ENCODE peak calls at places on chromosomes 2 and 18, in six cellular contexts. G, H, Q, A, R and X are unnamed samples.

GRCh38 chr2:236889791-236890704 is 195.6 kb upstream of the COPS8 start:
- DNase-seq in G (no peak), Q (no peak), R (no peak), H (no peak), A (no peak), X (no peak)

GRCh38 chr18:22765889-22766288 is 167.2 kb upstream of the RBBP8 start:
- DNase-seq in H (no peak), R (no peak), Q (no peak), G (peak; percentile 19), A (no peak), X (no peak)

GRCh38 chr2:181231151-181231550 is 226.0 kb upstream of the ITGA4 start:
- DNase-seq in G (no peak), H (no peak), A (peak; percentile 2), Q (no peak), R (no peak), X (no peak)

GRCh38 chr18:31204833-31205232 is 42.2 kb upstream of the DSC1 start:
- DNase-seq in Q (no peak), A (no peak), H (no peak), R (no peak), G (no peak), X (no peak)

GRCh38 chr2:10658914-10659257 is 30.9 kb downstream of the NOL10 start:
- DNase-seq in R (no peak), A (no peak), Q (no peak), G (no peak), H (no peak), X (no peak)

GRCh38 chr2:166900700-166901099 is 12.4 kb downstream of the XIRP2 start:
- DNase-seq in A (peak; percentile 11), R (no peak), Q (no peak), H (no peak), G (no peak), X (no peak)

GRCh38 chr2:33426666-33427231 is 49.7 kb upstream of the RASGRP3 start:
- DNase-seq in G (peak; percentile 70), H (no peak), A (peak; percentile 70), Q (no peak), R (peak; percentile 63), X (peak; percentile 62)

GRCh38 chr18:79577451-79578395 is 101.9 kb upstream of the CTDP1 start:
- DNase-seq in Q (no peak), R (peak; percentile 46), A (no peak), H (peak; percentile 73), G (peak; percentile 30), X (peak; percentile 51)

GRCh38 chr18:63823516-63824219 is 48.5 kb downstream of the SERPINB7 start:
- DNase-seq in A (no peak), R (peak; percentile 72), Q (no peak), G (no peak), H (no peak), X (no peak)

GRCh38 chr2:42342061-42342794 is 18.8 kb downstream of the COX7A2L start:
- DNase-seq in Q (peak; percentile 80), R (peak; percentile 65), G (peak; percentile 49), A (no peak), H (no peak), X (peak; percentile 73)

GRCh38 chr2:42558827-42559226 is 9.6 kb upstream of the MTA3 start:
- DNase-seq in Q (no peak), R (no peak), A (peak; percentile 33), G (no peak), H (no peak), X (no peak)

DNA sequence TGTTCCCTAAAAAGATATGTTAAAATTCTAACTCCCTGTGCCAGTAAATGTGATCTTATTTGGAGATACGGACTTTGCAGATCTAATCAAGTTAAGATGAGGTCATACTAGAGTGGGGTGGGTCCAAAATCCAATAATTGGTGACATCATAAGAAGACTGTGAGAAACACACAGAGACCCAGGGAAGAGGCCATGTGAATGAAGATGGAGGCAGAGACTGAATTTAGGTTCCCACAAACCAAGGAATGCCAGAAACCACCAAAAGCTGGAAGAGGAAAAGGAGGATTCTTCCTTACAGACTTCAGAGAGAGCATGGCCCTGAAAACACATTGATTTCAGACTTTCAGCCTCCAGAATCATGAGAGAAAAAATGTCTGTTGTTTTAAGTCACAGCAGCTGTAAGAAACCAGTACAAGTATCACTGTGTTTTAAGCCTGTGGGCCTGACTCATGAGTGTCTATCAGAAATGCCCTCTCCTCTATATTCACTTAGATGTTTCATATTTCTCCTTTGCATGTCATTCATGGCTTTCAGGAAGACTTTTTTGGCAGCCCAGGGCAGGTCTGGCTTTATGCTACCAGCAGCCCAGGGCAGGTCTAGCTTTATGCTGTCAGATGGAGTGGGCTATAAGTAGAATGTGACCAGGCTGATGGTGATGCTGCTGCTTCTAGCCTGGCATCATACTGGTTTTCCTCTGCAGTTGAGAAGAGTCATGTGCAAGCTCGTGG is 100.0 kb downstream of the SPOPL start:
- DNase-seq in R (no peak), A (no peak), Q (no peak), H (no peak), G (no peak), X (no peak)
- TF ChIP-seq POLR2A in R (no peak), A (no peak), Q (no peak), H (no peak), G (no peak), X (no peak)

GRCh38 chr2:172555522-172556283 is at the start of gene PDK1:
- DNase-seq in R (peak; percentile 91), G (peak; percentile 90), H (peak; percentile 93), A (peak; percentile 87), Q (peak; percentile 80), X (peak; percentile 96)
- TF ChIP-seq POLR2A in R (peak; percentile 79), G (peak; percentile 79), H (peak; percentile 81), A (peak; percentile 95), Q (peak; percentile 82), X (peak; percentile 89)

GRCh38 chr2:144519934-144520717 is at the start of gene ZEB2:
- DNase-seq in G (peak; percentile 71), H (peak; percentile 73), Q (no peak), A (peak; percentile 67), R (peak; percentile 64), X (no peak)
- TF ChIP-seq POLR2A in G (no peak), H (peak; percentile 67), Q (peak; percentile 34), A (no peak), R (peak; percentile 63), X (peak; percentile 53)

DNA sequence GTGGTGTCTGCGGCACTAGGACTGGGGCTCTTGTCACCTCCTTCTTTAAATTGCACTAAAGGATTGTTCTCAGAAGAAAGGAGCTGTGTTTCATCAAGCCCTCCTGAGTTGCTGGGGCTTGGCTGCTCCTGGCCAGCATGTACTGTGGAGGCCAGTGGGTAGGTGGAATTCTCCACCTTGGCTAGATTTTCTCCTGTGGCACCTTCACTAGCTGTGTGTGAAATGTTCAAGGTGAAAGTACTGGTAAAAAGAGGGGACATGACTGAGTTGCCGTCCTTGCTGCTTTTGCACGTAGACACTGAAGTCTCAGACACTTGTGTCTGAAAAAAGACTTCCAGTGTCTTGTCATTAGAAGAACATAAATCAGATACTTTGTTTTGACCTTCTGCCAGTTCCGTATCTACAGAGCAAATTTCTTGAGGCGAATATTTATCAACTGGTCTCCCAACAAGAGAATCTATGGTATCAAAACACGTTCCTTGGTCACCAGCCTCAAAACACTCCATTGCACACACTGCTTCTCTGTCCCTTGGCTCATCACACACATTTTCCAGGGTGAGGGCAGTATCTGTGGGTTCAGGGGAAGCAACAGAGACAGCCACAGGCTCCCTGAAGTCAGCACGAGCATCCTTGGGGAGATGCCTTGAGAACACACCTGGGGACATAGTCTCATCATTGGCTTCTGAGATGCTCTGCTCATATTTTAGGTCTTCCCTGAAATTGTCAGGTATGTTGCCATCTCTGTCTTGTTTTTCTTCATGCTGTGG is 91.4 kb downstream of the ALPK2 start:
- DNase-seq in A (no peak), Q (no peak), G (no peak), H (no peak), R (no peak), X (no peak)
- TF ChIP-seq POLR2A in A (no peak), Q (no peak), G (no peak), H (no peak), R (no peak), X (no peak)

GRCh38 chr2:111948832-111949231 is 50.4 kb downstream of the MERTK start:
- DNase-seq in Q (no peak), A (no peak), R (no peak), G (no peak), H (no peak), X (no peak)

GRCh38 chr2:111944536-111945210 is 46.3 kb downstream of the MERTK start:
- DNase-seq in G (no peak), Q (no peak), H (no peak), A (no peak), R (no peak), X (no peak)

GRCh38 chr2:111947219-111947618 is 48.8 kb downstream of the MERTK start:
- DNase-seq in Q (no peak), R (no peak), G (no peak), H (no peak), A (no peak), X (no peak)

GRCh38 chr2:111946294-111947114 is 48.1 kb downstream of the MERTK start:
- DNase-seq in H (peak; percentile 42), Q (peak; percentile 21), A (peak; percentile 61), G (peak; percentile 35), R (peak; percentile 93), X (peak; percentile 69)

DNA sequence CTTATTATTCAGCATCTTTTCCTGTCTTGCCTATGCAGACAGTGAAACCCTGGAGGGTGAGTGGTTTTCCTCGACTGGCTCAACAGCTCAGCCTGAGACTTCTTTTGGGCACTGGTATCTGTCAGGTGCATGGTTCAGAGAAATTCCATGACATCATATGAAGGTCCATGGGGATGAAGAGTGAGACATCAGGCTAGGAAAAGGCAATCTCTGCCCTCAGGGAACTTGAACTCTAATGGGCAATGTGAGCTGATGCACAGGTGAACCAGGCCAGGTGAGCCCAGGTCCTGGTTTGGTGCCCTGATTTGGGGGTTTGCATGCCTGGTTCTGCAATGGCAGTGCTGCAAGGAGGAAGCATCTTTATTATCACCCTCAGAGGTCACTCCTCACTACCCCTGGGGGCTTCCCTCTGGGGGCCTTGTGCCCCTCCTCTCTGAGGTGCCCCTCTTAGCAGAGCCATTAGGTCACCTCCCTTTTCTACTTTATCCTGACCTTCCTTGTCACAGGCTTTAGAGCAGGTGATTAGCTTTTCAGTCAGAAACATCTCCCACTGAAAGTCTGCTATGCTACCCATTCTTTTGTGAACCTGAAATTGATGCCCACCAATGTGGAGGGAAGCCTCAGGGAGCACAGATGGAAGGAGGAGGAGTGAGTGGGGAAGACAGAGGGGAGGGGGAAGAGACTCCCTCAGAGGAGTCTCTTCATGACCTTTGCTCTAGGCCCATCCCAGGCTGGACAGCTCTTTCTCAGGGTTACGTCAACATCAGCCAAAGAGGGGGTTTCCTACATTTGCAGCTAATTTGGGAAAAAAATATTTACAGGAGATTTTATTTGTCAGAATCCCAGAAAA is 47.3 kb downstream of the MERTK start:
- DNase-seq in Q (no peak), H (peak; percentile 50), G (no peak), A (peak; percentile 20), R (no peak), X (no peak)
- TF ChIP-seq POLR2A in Q (no peak), H (no peak), G (no peak), A (no peak), R (no peak), X (no peak)